ENCODE peak calls at places on chromosomes 4 and X, in five cellular contexts. L is ovary, S is upper lobe of left lung, C is IMR-90, B is body of pancreas. U is an unnamed sample.

GRCh38 chr4:10893417-10893816 is 208.8 kb upstream of the CLNK start:
- DNase-seq in L (no peak), S (no peak), C (no peak), B (no peak), U (no peak)

GRCh38 chrX:95145848-95146540 is 1472.0 kb downstream of the FAM133A start:
- DNase-seq in L (no peak), S (no peak), C (no peak), B (no peak), U (no peak)

GRCh38 chrX:83916525-83916924 is 55.6 kb downstream of the CYLC1 start:
- DNase-seq in L (no peak), S (no peak), C (peak), B (no peak), U (no peak)

GRCh38 chrX:8179653-8180052 is 8.6 kb upstream of the VCX2 start:
- DNase-seq in L (no peak), S (no peak), C (no peak), B (no peak), U (no peak)

GRCh38 chr4:98565646-98566403 is 92.6 kb downstream of the TSPAN5 start:
- DNase-seq in L (no peak), S (no peak), C (no peak), B (no peak), U (no peak)

GRCh38 chr4:94757192-94758140 is at the start of gene BMPR1B:
- DNase-seq in L (peak), S (no peak), C (peak), B (peak), U (no peak)

GRCh38 chrX:46125139-46125538 is 420.1 kb downstream of the ZNF674 start:
- DNase-seq in L (no peak), S (no peak), C (no peak), B (no peak), U (no peak)

GRCh38 chr4:54566608-54567007 is 91.1 kb upstream of the KIT start:
- DNase-seq in L (no peak), S (no peak), C (no peak), B (no peak), U (no peak)

GRCh38 chr4:173334891-173335754 is 965 bp upstream of the HMGB2 start:
- DNase-seq in L (peak), S (peak), C (peak), B (peak), U (peak)

DNA sequence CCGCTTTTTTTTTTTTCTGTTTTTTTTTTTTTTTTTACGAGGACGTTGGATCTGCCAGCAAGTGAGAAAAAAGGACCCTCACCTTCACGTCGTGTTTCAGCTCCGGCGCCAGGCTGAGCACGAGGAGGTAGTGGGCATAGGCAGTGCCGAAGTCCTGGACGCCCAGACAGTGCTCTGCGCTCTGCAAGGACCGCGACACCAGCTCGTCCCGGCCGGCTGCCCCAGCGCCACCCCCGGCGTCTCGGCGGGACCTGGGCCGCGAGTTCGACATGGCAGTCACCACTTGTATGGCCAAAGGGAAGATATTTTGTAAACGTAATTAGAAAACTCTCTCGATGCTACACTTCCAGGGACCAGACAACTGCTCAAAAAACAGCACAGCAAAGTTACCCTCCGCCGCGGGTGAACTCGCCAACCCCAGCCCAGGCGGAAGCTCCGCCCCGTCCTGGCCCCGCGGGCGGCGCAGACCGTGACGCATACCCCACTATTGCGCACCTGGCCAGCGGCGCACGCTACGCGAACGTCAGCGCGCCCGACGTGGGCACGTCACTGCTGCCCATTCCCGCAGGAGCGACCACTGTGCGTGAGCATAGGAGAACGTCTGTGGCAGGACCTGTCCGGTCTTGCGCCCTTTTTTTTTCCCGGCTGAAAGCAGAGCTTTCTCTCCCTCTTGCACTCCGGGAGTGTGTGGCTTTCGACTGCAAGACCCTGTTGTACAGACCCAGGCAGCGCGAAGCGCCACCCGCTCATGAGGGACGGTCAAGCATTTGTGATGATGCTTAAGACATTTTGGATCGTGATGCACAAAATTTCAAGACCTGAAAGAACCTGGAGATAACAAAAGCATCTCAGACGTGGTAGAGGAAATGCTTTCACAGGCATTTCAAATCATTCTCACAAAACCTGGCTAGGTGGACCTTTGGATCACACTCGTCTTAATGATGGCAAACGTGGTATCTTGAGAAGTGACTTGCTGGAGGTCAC is at the start of gene PRMT9:
- DNase-seq in L (peak), S (peak), C (peak), B (peak), U (peak)
- TF ChIP-seq POLR2A in L (peak), S (no peak), C (peak), B (peak), U (peak)

DNA sequence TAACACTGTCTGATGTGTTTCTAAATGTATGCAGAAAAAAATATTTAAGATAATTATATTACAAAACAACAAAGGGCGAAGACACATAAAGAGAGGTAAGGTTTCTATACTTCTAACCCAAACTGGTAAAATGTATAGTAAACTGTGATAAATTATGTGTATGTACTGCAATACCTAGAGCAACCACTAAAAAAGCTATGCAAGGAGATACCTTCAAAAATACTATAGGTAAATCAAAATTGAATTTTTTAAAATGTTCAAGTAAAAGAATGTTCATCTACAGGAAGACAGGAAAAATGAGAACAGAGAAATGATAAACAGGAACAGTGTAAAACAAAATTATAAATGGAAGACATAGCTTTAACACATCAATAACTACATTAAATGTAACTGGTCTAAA is 27.3 kb upstream of the RAI2 start:
- DNase-seq in L (no peak), S (no peak), C (no peak), B (no peak), U (no peak)
- TF ChIP-seq CTCF in L (no peak), S (no peak), C (no peak), B (no peak), U (no peak)

DNA sequence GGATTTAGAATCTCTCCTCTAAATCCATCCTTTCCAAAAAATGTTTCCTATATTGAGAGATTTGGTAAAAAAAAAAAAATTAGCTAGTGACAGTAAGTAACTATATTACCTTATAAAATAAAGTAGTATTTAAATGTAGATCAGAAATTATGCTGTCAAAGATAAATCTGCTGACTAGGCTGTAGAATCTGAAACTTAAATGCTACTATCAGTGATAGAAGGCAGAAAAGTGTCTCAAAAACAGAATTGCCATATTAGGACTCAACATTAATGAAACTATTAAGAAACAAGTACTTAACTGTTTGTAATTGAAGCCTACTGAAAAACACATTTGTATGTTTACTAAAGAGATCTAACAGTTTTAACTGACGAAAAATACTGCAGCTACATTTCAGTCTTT is 8.3 kb downstream of the TAF9B start:
- DNase-seq in L (no peak), S (no peak), C (no peak), B (no peak), U (no peak)
- TF ChIP-seq POLR2A in L (no peak), S (no peak), C (no peak), B (no peak), U (no peak)

DNA sequence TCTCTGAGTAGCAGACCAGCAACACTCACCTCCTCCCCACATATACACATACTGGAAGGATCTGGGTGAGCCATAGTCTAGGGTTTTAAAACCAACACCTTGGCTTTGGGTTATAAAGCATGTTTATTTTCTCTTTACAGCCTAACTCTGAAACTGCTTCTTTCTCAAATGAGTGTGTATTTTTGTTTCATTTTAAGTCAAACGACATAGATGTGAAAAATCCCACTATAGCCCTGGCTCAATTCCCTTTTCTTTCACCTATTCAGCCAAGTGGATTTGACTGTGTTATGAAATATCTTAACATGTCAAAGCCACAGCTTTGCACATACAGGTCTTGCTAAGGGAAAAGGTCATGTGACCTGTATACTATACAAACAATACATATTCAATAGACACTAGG is 13.8 kb downstream of the NEXMIF start:
- DNase-seq in L (no peak), S (no peak), C (no peak), B (no peak), U (no peak)
- TF ChIP-seq CTCF in L (no peak), S (no peak), C (no peak), B (no peak), U (no peak)

DNA sequence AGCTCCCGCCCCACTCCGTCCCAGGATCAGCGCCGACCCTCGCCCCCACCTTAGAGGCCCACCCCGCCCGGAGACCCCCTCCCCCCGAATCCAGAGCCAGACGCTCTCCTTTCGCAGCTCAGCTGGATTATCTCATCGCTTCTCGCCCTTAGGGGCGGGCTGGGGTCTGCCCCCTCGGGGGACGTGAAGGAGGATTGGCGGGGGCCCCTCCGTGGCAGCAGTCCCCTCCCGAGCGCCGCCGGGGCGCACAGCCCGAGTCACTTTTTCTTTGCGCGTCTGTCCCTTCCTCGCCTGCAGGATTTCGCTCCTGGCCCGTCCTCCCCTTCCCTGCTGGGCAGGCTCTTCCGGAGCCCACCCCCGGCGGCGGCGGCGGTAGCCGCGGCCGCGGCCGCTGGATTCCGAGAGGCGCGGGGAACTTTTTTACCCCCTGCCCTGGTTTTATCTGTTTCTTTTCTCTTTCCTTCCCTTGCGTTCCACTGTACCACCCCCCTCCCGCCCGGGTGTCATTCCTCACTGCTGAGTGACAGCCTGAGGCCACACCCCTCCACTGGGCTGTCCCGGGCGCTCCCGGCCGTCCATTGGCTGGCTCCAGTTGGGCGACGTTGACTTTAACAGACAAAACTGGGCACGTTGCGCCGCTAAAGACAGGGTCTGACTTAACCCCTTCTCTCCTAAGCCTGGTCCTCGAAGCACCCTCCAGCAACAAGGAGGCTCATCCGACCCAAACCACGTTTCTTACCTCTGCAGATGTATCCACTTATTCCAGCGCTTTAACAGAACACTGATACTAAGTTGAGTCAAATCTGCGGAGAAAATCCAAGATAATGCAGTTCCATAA is 467 bp upstream of the NKX3-2 start:
- DNase-seq in L (peak), S (peak), C (peak), B (peak), U (peak)
- TF ChIP-seq POLR2A in L (no peak), S (no peak), C (no peak), B (no peak), U (no peak)

GRCh38 chr4:1880332-1880731 is 9.1 kb downstream of the NSD2 start:
- DNase-seq in L (no peak), S (no peak), C (no peak), B (no peak), U (no peak)
- TF ChIP-seq CTCF in L (no peak), S (no peak), C (no peak), B (no peak), U (no peak)

DNA sequence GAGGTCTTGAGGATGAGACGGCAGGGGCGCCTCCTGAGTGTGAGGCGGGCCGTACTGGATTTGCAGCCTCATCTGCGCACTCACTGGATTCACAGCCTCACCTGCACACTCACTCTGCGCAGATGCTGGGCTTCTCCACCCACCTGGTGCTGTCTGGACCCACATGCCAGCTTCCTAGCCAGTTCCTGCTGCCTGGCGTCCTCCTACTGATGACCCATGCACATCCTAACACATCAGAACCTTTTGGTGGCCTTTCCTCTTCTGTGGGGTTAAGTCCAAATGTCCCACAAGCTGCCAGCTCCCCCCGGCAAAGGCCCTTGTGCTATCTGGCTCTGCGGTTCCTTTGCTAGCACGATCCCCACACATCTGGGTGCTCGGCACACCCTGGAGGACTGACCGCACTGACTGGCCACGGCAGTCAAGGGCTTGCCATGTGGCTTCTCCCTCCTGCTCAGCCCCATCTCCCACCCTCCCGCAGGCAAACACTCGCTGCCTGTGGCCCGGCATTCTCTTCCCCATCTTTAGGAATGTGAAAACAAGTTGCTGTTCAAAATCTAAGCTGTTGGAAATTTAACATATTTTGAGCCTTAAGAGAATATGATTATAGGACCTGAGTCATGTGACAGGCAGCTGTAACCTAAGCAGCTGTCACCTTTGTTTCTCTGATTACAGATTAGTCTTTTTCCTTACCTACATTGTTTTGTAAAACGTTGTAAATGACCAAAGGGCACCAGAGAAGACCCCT is 39.4 kb upstream of the AFAP1 start:
- DNase-seq in L (no peak), S (no peak), C (no peak), B (no peak), U (no peak)
- TF ChIP-seq POLR2A in L (no peak), S (no peak), C (no peak), B (no peak), U (no peak)

GRCh38 chrX:49120104-49120503 is 3.4 kb downstream of the GPKOW start:
- DNase-seq in L (no peak), S (no peak), C (no peak), B (no peak), U (no peak)
- TF ChIP-seq CTCF in L (no peak), S (no peak), C (no peak), B (no peak), U (peak)

U was measured in Peyer's patch.